ENCODE peak calls at places on chromosomes 5 and 9, in six cellular contexts. Q is mammary epithelial cell; D is adipocyte; I is suprapubic skin; F is CD8-positive, alpha-beta memory T cell; J is kidney. U is an unnamed sample.

GRCh38 chr5:11791777-11792176 is 112.5 kb downstream of the CTNND2 start:
- DNase-seq in Q (no peak), D (no peak), I (no peak), F (no peak), J (no peak), U (no peak)

GRCh38 chr9:4228606-4229005 is 71.3 kb downstream of the GLIS3 start:
- DNase-seq in Q (peak; percentile 20), D (peak; percentile 71), I (no peak), F (no peak), J (no peak), U (no peak)

GRCh38 chr5:168669668-168670378 is 90.7 kb upstream of the PANK3 start:
- DNase-seq in Q (no peak), D (no peak), I (no peak), F (no peak), J (no peak), U (no peak)

GRCh38 chr9:4197548-4197947 is 102.3 kb downstream of the GLIS3 start:
- DNase-seq in Q (peak; percentile 34), D (no peak), I (no peak), F (no peak), J (no peak), U (no peak)

GRCh38 chr5:175572922-175573321 is 84.9 kb upstream of the HRH2 start:
- DNase-seq in Q (peak; percentile 44), D (no peak), I (no peak), F (no peak), J (no peak), U (no peak)

GRCh38 chr5:79225026-79225425 is 10.9 kb upstream of the JMY start:
- DNase-seq in Q (no peak), D (peak; percentile 49), I (no peak), F (no peak), J (no peak), U (no peak)

GRCh38 chr9:137297060-137297664 is 4.9 kb downstream of the NRARP start:
- DNase-seq in Q (no peak), D (no peak), I (no peak), F (no peak), J (no peak), U (no peak)

GRCh38 chr9:738209-738915 is 103.1 kb upstream of the DMRT1 start:
- DNase-seq in Q (peak; percentile 94), D (peak; percentile 84), I (no peak), F (no peak), J (no peak), U (peak; percentile 50)

GRCh38 chr9:93231716-93232115 is 47.8 kb downstream of the WNK2 start:
- DNase-seq in Q (no peak), D (no peak), I (no peak), F (no peak), J (no peak), U (no peak)

GRCh38 chr5:172841-173251 is 18.4 kb upstream of the LRRC14B start:
- DNase-seq in Q (no peak), D (no peak), I (peak; percentile 50), F (no peak), J (no peak), U (no peak)

GRCh38 chr5:131224387-131225191 is 39.3 kb upstream of the CDC42SE2 start:
- DNase-seq in Q (no peak), D (no peak), I (no peak), F (peak; percentile 24), J (no peak), U (peak; percentile 51)

GRCh38 chr9:136354592-136355085 is 8.9 kb downstream of the DNLZ start:
- DNase-seq in Q (peak; percentile 23), D (peak; percentile 57), I (no peak), F (no peak), J (no peak), U (no peak)

GRCh38 chr9:35716236-35716635 is 15.8 kb downstream of the TLN1 start:
- DNase-seq in Q (no peak), D (no peak), I (no peak), F (no peak), J (peak; percentile 59), U (no peak)

DNA sequence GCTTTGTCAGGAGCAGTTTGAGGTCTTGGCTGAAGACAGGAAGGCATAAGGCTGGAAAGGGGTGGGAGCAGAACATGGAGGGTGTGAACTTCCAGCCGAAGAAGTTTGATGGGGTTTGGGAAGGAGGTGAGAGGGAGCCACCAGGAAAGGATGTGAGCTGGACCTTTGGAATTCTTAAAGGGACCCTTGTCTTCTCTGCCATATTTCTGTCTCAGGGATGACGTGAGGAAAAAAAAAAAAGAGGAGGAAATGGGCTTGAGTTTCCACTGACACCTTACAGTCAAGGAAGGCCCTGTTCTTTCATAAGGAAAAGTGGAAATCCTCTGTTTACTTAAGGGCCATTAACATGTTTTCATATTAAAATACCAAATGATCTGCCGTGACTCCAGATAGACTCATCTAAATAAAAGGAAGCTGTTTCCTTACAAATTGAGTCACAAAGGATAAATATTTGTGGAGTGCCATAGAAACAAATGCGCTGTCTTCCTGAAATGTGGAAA is 132.1 kb downstream of the PALM2AKAP2 start:
- DNase-seq in Q (no peak), D (no peak), I (no peak), F (no peak), J (no peak), U (no peak)
- H3K4me1 ChIP-seq in Q (peaks cover 16% of the 10 kb centered on the region), D (peaks cover 53% of the 10 kb centered on the region), I (peaks cover 32% of the 10 kb centered on the region), F (no peaks in the 10 kb centered on the region), J (peaks cover 7% of the 10 kb centered on the region), U (peaks cover 63% of the 10 kb centered on the region)

GRCh38 chr9:129138476-129139232 is 27.4 kb downstream of the PTPA start:
- DNase-seq in Q (peak; percentile 24), D (peak; percentile 66), I (no peak), F (no peak), J (peak; percentile 91), U (no peak)

GRCh38 chr9:129140397-129141065 is 29.3 kb downstream of the PTPA start:
- DNase-seq in Q (peak; percentile 65), D (peak; percentile 58), I (no peak), F (no peak), J (no peak), U (no peak)

GRCh38 chr9:129139993-129140396 is 28.8 kb downstream of the PTPA start:
- DNase-seq in Q (peak; percentile 99), D (peak; percentile 100), I (peak; percentile 96), F (peak; percentile 70), J (peak; percentile 97), U (peak; percentile 86)

GRCh38 chr9:129138144-129138462 is 26.9 kb downstream of the PTPA start:
- DNase-seq in Q (no peak), D (no peak), I (no peak), F (no peak), J (peak; percentile 70), U (no peak)

DNA sequence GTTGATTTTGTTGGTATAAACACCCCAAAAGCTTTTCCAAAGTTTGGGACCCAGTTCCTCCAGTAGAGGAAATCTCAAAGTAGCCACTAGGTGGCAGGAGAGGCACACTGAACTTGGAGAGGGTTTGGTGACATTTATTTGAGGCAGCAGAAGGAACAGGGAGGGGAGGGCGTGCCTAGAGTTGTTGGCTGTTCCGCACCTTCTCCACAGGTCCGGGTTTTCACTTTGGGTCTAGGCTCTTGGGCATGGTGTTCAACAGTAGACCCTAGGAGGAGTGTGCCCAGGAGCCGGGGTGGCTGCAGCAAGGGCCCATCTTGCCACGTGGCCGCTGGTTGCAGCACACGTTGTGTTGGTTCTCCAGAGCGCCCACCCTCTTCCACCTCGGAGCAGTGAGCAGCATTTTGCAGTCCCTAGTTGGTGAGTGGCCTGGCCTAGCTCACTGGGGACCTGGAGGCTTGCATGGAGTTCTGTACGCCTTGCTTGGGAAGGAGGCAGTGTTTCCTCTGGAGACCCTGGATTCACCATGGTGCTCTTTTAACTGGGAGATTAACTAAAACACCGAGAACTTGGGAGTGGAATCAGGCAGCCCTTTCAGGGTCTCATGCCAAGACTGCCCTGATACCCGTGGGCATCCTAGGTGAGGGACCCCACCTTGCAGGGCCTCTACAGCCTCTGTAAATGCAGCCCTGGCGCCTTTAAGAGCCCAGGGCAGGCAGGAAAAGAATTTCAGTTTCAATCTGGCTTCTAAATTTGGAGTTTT is 28.2 kb downstream of the PTPA start:
- DNase-seq in Q (peak; percentile 73), D (peak; percentile 95), I (peak; percentile 89), F (peak; percentile 73), J (peak; percentile 88), U (peak; percentile 71)
- H3K4me1 ChIP-seq in Q (peaks cover 52% of the 10 kb centered on the region), D (peaks cover 62% of the 10 kb centered on the region), I (peaks cover 71% of the 10 kb centered on the region), F (peaks cover 38% of the 10 kb centered on the region), J (peaks cover 61% of the 10 kb centered on the region), U (peaks cover 74% of the 10 kb centered on the region)

GRCh38 chr9:34437006-34437925 is 21.1 kb downstream of the FAM219A start:
- DNase-seq in Q (peak; percentile 61), D (peak; percentile 76), I (no peak), F (peak; percentile 56), J (no peak), U (no peak)

GRCh38 chr9:34446468-34446891 is 11.9 kb downstream of the FAM219A start:
- DNase-seq in Q (no peak), D (peak; percentile 48), I (no peak), F (no peak), J (no peak), U (no peak)

GRCh38 chr9:34443976-34444375 is 14.4 kb downstream of the FAM219A start:
- DNase-seq in Q (no peak), D (no peak), I (no peak), F (no peak), J (no peak), U (no peak)

GRCh38 chr9:34443533-34443932 is 14.8 kb downstream of the FAM219A start:
- DNase-seq in Q (no peak), D (no peak), I (no peak), F (no peak), J (no peak), U (no peak)

DNA sequence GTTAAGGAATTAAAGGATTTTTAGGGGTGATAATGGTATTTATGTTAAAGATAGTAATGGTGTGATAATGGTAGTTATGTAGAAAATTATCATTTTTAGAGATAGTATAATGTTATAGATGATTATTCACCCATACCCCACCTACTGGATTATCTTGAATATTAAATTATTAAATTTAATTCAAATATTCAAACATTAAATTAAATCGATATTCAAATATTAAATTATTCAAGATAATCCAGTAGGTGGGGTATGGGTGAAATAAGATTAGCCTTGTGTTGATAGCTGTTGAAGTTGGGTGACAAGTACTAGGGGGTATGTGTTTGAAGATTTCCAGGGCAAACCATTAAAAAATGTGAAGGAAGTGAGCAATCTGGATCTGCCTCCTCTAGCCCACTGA is 15.6 kb downstream of the FAM219A start:
- DNase-seq in Q (no peak), D (no peak), I (no peak), F (no peak), J (no peak), U (no peak)
- H3K4me1 ChIP-seq in Q (no peaks in the 10 kb centered on the region), D (peaks cover 29% of the 10 kb centered on the region), I (peaks cover 7% of the 10 kb centered on the region), F (peaks cover 8% of the 10 kb centered on the region), J (no peaks in the 10 kb centered on the region), U (peaks cover 28% of the 10 kb centered on the region)

GRCh38 chr9:130575514-130575913 is 3.9 kb upstream of the FUBP3 start:
- DNase-seq in Q (no peak), D (no peak), I (no peak), F (no peak), J (no peak), U (no peak)

GRCh38 chr9:130576176-130576575 is 3.2 kb upstream of the FUBP3 start:
- DNase-seq in Q (no peak), D (no peak), I (no peak), F (no peak), J (no peak), U (no peak)

GRCh38 chr9:130565792-130566191 is 13.6 kb upstream of the FUBP3 start:
- DNase-seq in Q (no peak), D (no peak), I (no peak), F (no peak), J (no peak), U (no peak)

DNA sequence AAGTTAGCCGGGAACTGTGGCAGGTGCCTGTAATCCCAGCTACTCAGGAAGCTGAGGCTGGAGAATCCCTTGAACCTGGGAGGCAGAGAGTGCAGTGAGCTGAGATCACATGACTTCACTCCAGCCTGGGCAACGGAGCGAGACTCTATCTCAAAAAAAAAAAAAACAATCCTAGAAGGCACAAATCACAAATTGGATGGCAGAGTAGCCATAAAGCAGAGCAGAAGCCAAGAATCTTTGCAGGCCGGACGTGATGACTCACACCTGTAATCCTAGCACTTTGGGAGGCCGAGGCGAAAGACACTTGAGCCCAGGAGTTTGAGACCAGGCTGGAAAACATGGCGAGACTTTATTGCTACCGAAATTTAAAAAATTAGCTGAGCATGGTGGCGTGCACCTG is 9.2 kb upstream of the FUBP3 start:
- DNase-seq in Q (no peak), D (no peak), I (no peak), F (no peak), J (no peak), U (no peak)
- H3K4me1 ChIP-seq in Q (no peaks in the 10 kb centered on the region), D (no peaks in the 10 kb centered on the region), I (no peaks in the 10 kb centered on the region), F (no peaks in the 10 kb centered on the region), J (no peaks in the 10 kb centered on the region), U (no peaks in the 10 kb centered on the region)